ENCODE peak calls at places on chromosomes 12 and 14, in four cellular contexts. T, W, L and J are unnamed samples.

GRCh38 chr12:101759396-101760047 is 20.3 kb upstream of the SYCP3 start:
- DNase-seq in L (no peak), W (peak), T (no peak), J (peak)

GRCh38 chr12:58105225-58106119 is 164.1 kb downstream of the ATP23 start:
- DNase-seq in T (no peak), W (no peak), L (no peak), J (no peak)

GRCh38 chr14:60094306-60094897 is 2.7 kb downstream of the PCNX4 start:
- DNase-seq in L (no peak), T (no peak), W (no peak), J (peak)

GRCh38 chr12:77010637-77011548 is 54.5 kb downstream of the E2F7 start:
- DNase-seq in W (peak), T (no peak), L (peak), J (peak)

GRCh38 chr12:31482816-31483215 is 108.1 kb downstream of the DENND5B start:
- DNase-seq in L (no peak), T (no peak), W (no peak), J (peak)

GRCh38 chr12:113933201-113933786 is 32.8 kb downstream of the RBM19 start:
- DNase-seq in L (no peak), W (no peak), T (no peak), J (no peak)

GRCh38 chr12:39145175-39145999 is 240.0 kb upstream of the CPNE8 start:
- DNase-seq in W (no peak), L (no peak), T (peak), J (peak)

GRCh38 chr12:105983622-105984325 is 155.0 kb downstream of the NUAK1 start:
- DNase-seq in W (no peak), T (no peak), L (no peak), J (peak)

GRCh38 chr14:96303981-96304380 is 48.0 kb downstream of the BDKRB1 start:
- DNase-seq in T (no peak), W (no peak), L (no peak), J (no peak)

GRCh38 chr12:100229036-100229635 is 28.5 kb downstream of the ACTR6 start:
- DNase-seq in T (no peak), L (no peak), W (no peak), J (peak)

GRCh38 chr12:72053604-72054003 is 115.0 kb downstream of the TPH2 start:
- DNase-seq in W (no peak), L (no peak), T (no peak), J (no peak)

GRCh38 chr12:114820773-114821172 is 136.8 kb upstream of the TBX3 start:
- DNase-seq in W (no peak), L (no peak), T (no peak), J (no peak)

GRCh38 chr14:49408187-49408963 is 177.8 kb downstream of the RPS29 start:
- DNase-seq in L (no peak), W (no peak), T (no peak), J (no peak)

GRCh38 chr12:79707830-79708229 is 17.1 kb upstream of the PAWR start:
- DNase-seq in L (no peak), W (no peak), T (no peak), J (no peak)